ENCODE peak calls at places on chromosomes 7 and 10, in four cellular contexts. One of them, this sample, is unnamed.
A peak's percentile ranks its signal among the peaks of the same experiment; 100 is the strongest.

GRCh38 chr7:107505997-107506682 is 36.3 kb downstream of the GPR22 start:
- DNase-seq in uterus: no peak
- DNase-seq in GM12892: no peak
- DNase-seq in GM12878: no peak
- DNase-seq in this sample: no peak

GRCh38 chr7:121394709-121395140 is 1.4 kb downstream of the FAM3C start:
- DNase-seq in uterus: no peak
- DNase-seq in GM12878: no peak
- DNase-seq in GM12892: no peak
- DNase-seq in this sample: no peak

GRCh38 chr10:103491729-103492364 is 1.7 kb upstream of the NEURL1 start:
- DNase-seq in GM12878: no peak
- DNase-seq in uterus: peak; percentile 72
- DNase-seq in GM12892: no peak
- DNase-seq in this sample: peak; percentile 77

GRCh38 chr7:13282377-13282980 is 595.0 kb downstream of the ARL4A start:
- DNase-seq in GM12892: no peak
- DNase-seq in uterus: no peak
- DNase-seq in GM12878: no peak
- DNase-seq in this sample: no peak

GRCh38 chr7:122546496-122546895 is 152.4 kb downstream of the RNF133 start:
- DNase-seq in uterus: peak; percentile 16
- DNase-seq in GM12878: no peak
- DNase-seq in GM12892: no peak
- DNase-seq in this sample: no peak

GRCh38 chr7:32890553-32891045 is 961 bp downstream of the KBTBD2 start:
- DNase-seq in GM12892: peak; percentile 24
- DNase-seq in uterus: no peak
- DNase-seq in GM12878: peak; percentile 46
- DNase-seq in this sample: no peak

GRCh38 chr10:72308320-72308987 is 34.7 kb downstream of the DDIT4 start:
- DNase-seq in uterus: peak; percentile 66
- DNase-seq in GM12878: no peak
- DNase-seq in GM12892: peak; percentile 16
- DNase-seq in this sample: peak; percentile 85

GRCh38 chr7:71300603-71301002 is 168.7 kb downstream of the GALNT17 start:
- DNase-seq in GM12878: no peak
- DNase-seq in uterus: no peak
- DNase-seq in GM12892: no peak
- DNase-seq in this sample: no peak

GRCh38 chr7:14483663-14484062 is 418.9 kb downstream of the DGKB start:
- DNase-seq in uterus: no peak
- DNase-seq in GM12878: no peak
- DNase-seq in GM12892: no peak
- DNase-seq in this sample: no peak

GRCh38 chr10:77550378-77550777 is 87.2 kb downstream of the KCNMA1 start:
- DNase-seq in GM12878: no peak
- DNase-seq in uterus: no peak
- DNase-seq in GM12892: no peak
- DNase-seq in this sample: no peak

GRCh38 chr7:45716380-45717203 is 142.4 kb downstream of the ADCY1 start:
- DNase-seq in GM12878: no peak
- DNase-seq in GM12892: no peak
- DNase-seq in uterus: no peak
- DNase-seq in this sample: no peak

GRCh38 chr7:18496336-18496700 is 769 bp downstream of the HDAC9 start:
- DNase-seq in uterus: no peak
- DNase-seq in GM12892: no peak
- DNase-seq in GM12878: no peak
- DNase-seq in this sample: no peak

GRCh38 chr7:95199779-95200558 is 124.4 kb downstream of the PON1 start:
- DNase-seq in uterus: peak; percentile 22
- DNase-seq in GM12878: no peak
- DNase-seq in GM12892: peak; percentile 2
- DNase-seq in this sample: peak; percentile 11

GRCh38 chr10:126928252-126928651 is 23.0 kb downstream of the DOCK1 start:
- DNase-seq in GM12892: no peak
- DNase-seq in GM12878: no peak
- DNase-seq in uterus: no peak
- DNase-seq in this sample: no peak

GRCh38 chr7:36158321-36158605 is 5.2 kb downstream of the EEPD1 start:
- DNase-seq in GM12892: no peak
- DNase-seq in GM12878: no peak
- DNase-seq in uterus: no peak
- DNase-seq in this sample: no peak

GRCh38 chr10:28240400-28240799 is 62.5 kb downstream of the MPP7 start:
- DNase-seq in GM12892: no peak
- DNase-seq in GM12878: no peak
- DNase-seq in uterus: no peak
- DNase-seq in this sample: no peak

GRCh38 chr10:10778959-10779358 is 238.7 kb upstream of the CELF2 start:
- DNase-seq in GM12878: no peak
- DNase-seq in GM12892: no peak
- DNase-seq in uterus: no peak
- DNase-seq in this sample: no peak

GRCh38 chr10:89478085-89478738 is 57.2 kb downstream of the SLC16A12 start:
- DNase-seq in GM12878: no peak
- DNase-seq in uterus: no peak
- DNase-seq in GM12892: no peak
- DNase-seq in this sample: no peak

GRCh38 chr10:104332243-104333036 is 5.8 kb downstream of the ITPRIP start:
- DNase-seq in GM12878: no peak
- DNase-seq in uterus: no peak
- DNase-seq in GM12892: no peak
- DNase-seq in this sample: no peak

GRCh38 chr10:49606981-49607535 is 3.1 kb upstream of the SLC18A3 start:
- DNase-seq in GM12878: no peak
- DNase-seq in uterus: no peak
- DNase-seq in GM12892: peak; percentile 74
- DNase-seq in this sample: peak; percentile 87

GRCh38 chr10:112593023-112593422 is 146.0 kb downstream of the VTI1A start:
- DNase-seq in uterus: no peak
- DNase-seq in GM12878: no peak
- DNase-seq in GM12892: no peak
- DNase-seq in this sample: no peak

GRCh38 chr10:118840776-118841468 is 86.2 kb upstream of the CACUL1 start:
- DNase-seq in uterus: no peak
- DNase-seq in GM12892: no peak
- DNase-seq in GM12878: no peak
- DNase-seq in this sample: no peak

GRCh38 chr7:20449146-20449648 is 118.5 kb downstream of the ITGB8 start:
- DNase-seq in uterus: no peak
- DNase-seq in GM12878: no peak
- DNase-seq in GM12892: no peak
- DNase-seq in this sample: no peak

GRCh38 chr7:20459411-20459810 is 128.7 kb downstream of the ITGB8 start:
- DNase-seq in uterus: no peak
- DNase-seq in GM12878: no peak
- DNase-seq in GM12892: no peak
- DNase-seq in this sample: no peak

GRCh38 chr7:20450473-20450872 is 119.8 kb downstream of the ITGB8 start:
- DNase-seq in GM12892: no peak
- DNase-seq in uterus: no peak
- DNase-seq in GM12878: no peak
- DNase-seq in this sample: no peak

GRCh38 chr7:20458483-20458882 is 127.8 kb downstream of the ITGB8 start:
- DNase-seq in GM12878: no peak
- DNase-seq in uterus: no peak
- DNase-seq in GM12892: no peak
- DNase-seq in this sample: no peak

GRCh38 chr7:20454202-20454601 is 123.5 kb downstream of the ITGB8 start:
- DNase-seq in GM12878: no peak
- DNase-seq in uterus: no peak
- DNase-seq in GM12892: no peak
- DNase-seq in this sample: no peak
- TF ChIP-seq POLR2A in GM12878: no peak
- TF ChIP-seq POLR2A in uterus: no peak
- TF ChIP-seq POLR2A in GM12892: no peak
- TF ChIP-seq POLR2A in this sample: no peak

GRCh38 chr7:98872328-98872924 is 2.6 kb upstream of the TMEM130 start:
- DNase-seq in GM12878: no peak
- DNase-seq in GM12892: no peak
- DNase-seq in uterus: no peak
- DNase-seq in this sample: no peak
- TF ChIP-seq POLR2A in GM12878: no peak
- TF ChIP-seq POLR2A in GM12892: no peak
- TF ChIP-seq POLR2A in uterus: no peak
- TF ChIP-seq POLR2A in this sample: no peak

GRCh38 chr10:110918269-110918632 is 729 bp downstream of the BBIP1 start:
- DNase-seq in GM12892: no peak
- DNase-seq in GM12878: peak; percentile 63
- DNase-seq in uterus: peak; percentile 96
- DNase-seq in this sample: peak; percentile 72

GRCh38 chr10:110919971-110920881 is 822 bp downstream of the SHOC2 start:
- DNase-seq in GM12892: no peak
- DNase-seq in uterus: peak; percentile 35
- DNase-seq in GM12878: peak; percentile 69
- DNase-seq in this sample: peak; percentile 19

GRCh38 chr10:110918633-110919348 is at the start of gene BBIP1:
- DNase-seq in uterus: no peak
- DNase-seq in GM12892: peak; percentile 74
- DNase-seq in GM12878: peak; percentile 99
- DNase-seq in this sample: peak; percentile 81

GRCh38 chr10:110916554-110917346 is 2.2 kb downstream of the BBIP1 start:
- DNase-seq in GM12892: no peak
- DNase-seq in GM12878: no peak
- DNase-seq in uterus: no peak
- DNase-seq in this sample: no peak

GRCh38 chr10:110919349-110919931 is at the start of gene SHOC2:
- DNase-seq in uterus: peak; percentile 98
- DNase-seq in GM12878: no peak
- DNase-seq in GM12892: peak; percentile 64
- DNase-seq in this sample: no peak
- TF ChIP-seq POLR2A in uterus: peak; percentile 49
- TF ChIP-seq POLR2A in GM12878: peak; percentile 88
- TF ChIP-seq POLR2A in GM12892: peak; percentile 86
- TF ChIP-seq POLR2A in this sample: peak; percentile 98

GRCh38 chr7:131105803-131106680 is 221.6 kb upstream of the MKLN1 start:
- DNase-seq in uterus: peak; percentile 79
- DNase-seq in GM12892: peak; percentile 67
- DNase-seq in GM12878: no peak
- DNase-seq in this sample: peak; percentile 79

GRCh38 chr7:131105294-131105802 is 222.3 kb upstream of the MKLN1 start:
- DNase-seq in uterus: no peak
- DNase-seq in GM12878: no peak
- DNase-seq in GM12892: no peak
- DNase-seq in this sample: no peak

GRCh38 chr7:131108212-131108980 is 219.3 kb upstream of the MKLN1 start:
- DNase-seq in GM12892: no peak
- DNase-seq in GM12878: no peak
- DNase-seq in uterus: no peak
- DNase-seq in this sample: no peak

GRCh38 chr7:131107343-131108211 is 220.1 kb upstream of the MKLN1 start:
- DNase-seq in GM12878: no peak
- DNase-seq in GM12892: peak; percentile 62
- DNase-seq in uterus: peak; percentile 64
- DNase-seq in this sample: peak; percentile 76

DNA sequence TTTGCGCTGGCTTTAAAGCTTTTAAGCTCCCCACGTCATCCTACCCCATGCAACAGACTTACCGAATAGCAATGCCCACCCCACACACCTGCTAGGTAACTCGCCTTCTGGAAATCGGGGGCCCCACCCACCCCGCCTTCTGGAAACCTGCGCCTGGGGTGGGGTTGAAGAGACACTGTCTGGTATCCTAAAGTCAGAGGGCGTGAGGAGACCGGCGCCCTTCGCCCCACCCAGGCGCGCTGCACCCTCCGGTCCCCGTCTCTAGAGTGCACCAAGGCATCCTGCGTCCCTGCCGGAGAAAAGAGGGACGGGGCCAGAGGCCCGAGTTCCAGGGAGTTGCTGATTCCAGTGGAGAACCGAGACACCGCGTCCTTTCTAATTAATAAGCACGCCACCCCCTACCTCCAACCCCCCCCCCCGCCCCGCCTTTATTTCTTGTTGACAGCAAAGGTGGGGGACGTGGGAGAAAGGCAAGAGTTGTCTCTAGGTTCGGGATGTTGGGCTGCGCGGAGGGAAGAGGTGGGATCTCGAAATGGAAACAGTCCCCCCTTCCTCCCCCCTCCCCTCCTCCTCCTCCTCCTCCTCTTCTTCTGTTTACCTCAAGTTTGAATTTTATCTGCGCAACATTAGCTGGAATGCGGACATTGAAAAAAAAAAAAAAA is 220.9 kb upstream of the MKLN1 start:
- DNase-seq in GM12878: no peak
- DNase-seq in uterus: peak; percentile 55
- DNase-seq in GM12892: no peak
- DNase-seq in this sample: no peak
- TF ChIP-seq POLR2A in GM12878: no peak
- TF ChIP-seq POLR2A in uterus: no peak
- TF ChIP-seq POLR2A in GM12892: no peak
- TF ChIP-seq POLR2A in this sample: no peak